ENCODE peak calls at places on chromosomes 7 and 10, in nine cellular contexts. X is T-helper 22 cell, K is epithelial cell of esophagus, V is colonic mucosa, Z is Right ventricle myocardium superior, M is fibroblast of lung, R is left ventricle myocardium inferior, A is astrocyte of the spinal cord, U is AML-193. C is an unnamed sample.

GRCh38 chr7:143960813-143961610 is 6.4 kb downstream of the OR2F1 start:
- DNase-seq in M (no peak), Z (no peak), K (peak; percentile 34), V (no peak), U (no peak), A (no peak), R (no peak), X (no peak), C (no peak)

GRCh38 chr7:90424720-90425119 is 21.5 kb downstream of the CLDN12 start:
- DNase-seq in U (no peak), M (no peak), X (no peak), R (no peak), A (no peak), V (no peak), Z (no peak), K (no peak), C (no peak)

GRCh38 chr7:81190997-81191747 is 272.3 kb upstream of the SEMA3C start:
- DNase-seq in R (no peak), X (no peak), K (peak; percentile 82), Z (no peak), M (peak; percentile 74), V (no peak), A (peak; percentile 28), U (no peak), C (peak; percentile 7)

GRCh38 chr7:84975586-84976185 is 211.2 kb downstream of the SEMA3D start:
- DNase-seq in R (no peak), M (peak; percentile 62), A (no peak), V (no peak), K (peak; percentile 27), Z (no peak), U (no peak), X (no peak), C (no peak)

GRCh38 chr10:93458821-93459257 is 23.3 kb downstream of the MYOF start:
- DNase-seq in A (peak; percentile 100), M (peak; percentile 100), U (no peak), X (no peak), V (no peak), K (peak; percentile 97), R (peak; percentile 44), Z (peak; percentile 58), C (peak; percentile 97)

GRCh38 chr7:34445653-34446052 is 212.4 kb upstream of the NPSR1 start:
- DNase-seq in R (no peak), M (peak; percentile 6), X (no peak), K (no peak), A (no peak), Z (no peak), V (no peak), U (no peak), C (no peak)

GRCh38 chr10:34194259-34194658 is 620.8 kb downstream of the PARD3 start:
- DNase-seq in U (no peak), Z (no peak), M (peak; percentile 72), A (peak; percentile 64), V (no peak), X (no peak), K (no peak), R (no peak), C (no peak)

GRCh38 chr7:22572937-22573336 is 72.9 kb upstream of the STEAP1B start:
- DNase-seq in X (no peak), K (peak; percentile 98), U (no peak), M (peak; percentile 89), R (no peak), Z (no peak), A (peak; percentile 60), V (no peak), C (no peak)

GRCh38 chr10:86370006-86370585 is 3.5 kb upstream of the GRID1 start:
- DNase-seq in V (no peak), R (no peak), X (no peak), M (no peak), A (no peak), U (no peak), K (no peak), Z (no peak), C (no peak)

GRCh38 chr7:89593125-89593524 is 561.1 kb upstream of the STEAP1 start:
- DNase-seq in X (no peak), V (no peak), U (no peak), R (no peak), Z (no peak), K (no peak), A (no peak), M (no peak), C (no peak)

GRCh38 chr7:136528329-136528728 is 340.1 kb upstream of the CHRM2 start:
- DNase-seq in Z (no peak), X (no peak), M (peak; percentile 92), U (no peak), K (peak; percentile 65), R (no peak), A (peak; percentile 87), V (no peak), C (no peak)

GRCh38 chr10:119770928-119771327 is 45.1 kb downstream of the INPP5F start:
- DNase-seq in V (no peak), U (no peak), Z (no peak), R (no peak), M (peak; percentile 33), K (peak; percentile 58), X (no peak), A (no peak), C (no peak)

GRCh38 chr7:108190891-108191290 is 60.7 kb upstream of the LAMB4 start:
- DNase-seq in K (peak; percentile 34), V (no peak), U (no peak), R (no peak), M (no peak), A (no peak), Z (no peak), X (no peak), C (no peak)

GRCh38 chr10:8444630-8445029 is 390.1 kb downstream of the GATA3 start:
- DNase-seq in V (no peak), Z (no peak), U (no peak), K (no peak), A (no peak), M (peak; percentile 20), R (no peak), X (no peak), C (no peak)

GRCh38 chr7:485188-486081 is 34.2 kb downstream of the PDGFA start:
- DNase-seq in V (peak; percentile 47), R (peak; percentile 33), K (peak; percentile 69), X (no peak), M (no peak), Z (peak; percentile 56), A (no peak), U (no peak), C (no peak)

GRCh38 chr7:87416682-87417587 is 58.5 kb downstream of the ABCB4 start:
- DNase-seq in Z (no peak), M (peak; percentile 42), V (peak; percentile 79), K (peak; percentile 73), X (peak; percentile 14), U (peak; percentile 58), R (no peak), A (peak; percentile 77), C (peak; percentile 62)

C was measured in HCT116.